ENCODE peak calls at places on chromosomes 13 and 19, in four cellular contexts. R is IMR-90, K is A549, X is H1. P is an unnamed sample. For H3K4me1, the result is how much of the 10 kb centered on the place peaks cover.

GRCh38 chr19:49436381-49437017 is 4.8 kb downstream of the SLC17A7 start:
- DNase-seq in R (no peak), X (peak), K (no peak), P (peak)

GRCh38 chr19:44848805-44849457 is 2.8 kb downstream of the NECTIN2 start:
- DNase-seq in X (peak), K (no peak), R (no peak), P (peak)

GRCh38 chr13:85486663-85487062 is 312.6 kb downstream of the SLITRK6 start:
- DNase-seq in K (no peak), X (no peak), R (no peak), P (no peak)

GRCh38 chr13:113756441-113757097 is 2.5 kb upstream of the TMEM255B start:
- DNase-seq in X (no peak), R (peak), K (no peak), P (no peak)

GRCh38 chr19:8240274-8241229 is 31.4 kb downstream of the CERS4 start:
- DNase-seq in X (peak), K (no peak), R (peak), P (peak)

GRCh38 chr13:105147481-105147880 is 1388.0 kb downstream of the EFNB2 start:
- DNase-seq in K (no peak), X (no peak), R (no peak), P (no peak)

GRCh38 chr19:7679017-7679720 is 1.5 kb upstream of the TRAPPC5 start:
- DNase-seq in K (no peak), R (no peak), X (no peak), P (peak)

GRCh38 chr13:20146381-20146780 is 14.5 kb downstream of the GJA3 start:
- DNase-seq in K (no peak), X (no peak), R (no peak), P (no peak)

GRCh38 chr19:44587863-44588752 is 25.3 kb upstream of the IGSF23 start:
- DNase-seq in R (peak), X (no peak), K (peak), P (no peak)

GRCh38 chr19:9673912-9674668 is 810 bp downstream of the ZNF562 start:
- DNase-seq in K (no peak), X (no peak), R (peak), P (no peak)

GRCh38 chr19:5950744-5951143 is 27.2 kb downstream of the RANBP3 start:
- DNase-seq in R (no peak), X (no peak), K (no peak), P (no peak)

GRCh38 chr19:5949792-5950305 is 28.1 kb downstream of the RANBP3 start:
- DNase-seq in X (no peak), R (no peak), K (no peak), P (no peak)

GRCh38 chr19:5943623-5944022 is 29.6 kb downstream of the CAPS start:
- DNase-seq in X (no peak), R (peak), K (no peak), P (no peak)

GRCh38 chr19:5948697-5949564 is 29.0 kb downstream of the RANBP3 start:
- DNase-seq in K (no peak), R (no peak), X (no peak), P (no peak)

GRCh38 chr19:5947435-5947834 is 30.5 kb downstream of the RANBP3 start:
- DNase-seq in R (peak), K (no peak), X (no peak), P (no peak)
- TF ChIP-seq RFX5 in R (no peak), K (no peak), X (no peak), P (no peak)

DNA sequence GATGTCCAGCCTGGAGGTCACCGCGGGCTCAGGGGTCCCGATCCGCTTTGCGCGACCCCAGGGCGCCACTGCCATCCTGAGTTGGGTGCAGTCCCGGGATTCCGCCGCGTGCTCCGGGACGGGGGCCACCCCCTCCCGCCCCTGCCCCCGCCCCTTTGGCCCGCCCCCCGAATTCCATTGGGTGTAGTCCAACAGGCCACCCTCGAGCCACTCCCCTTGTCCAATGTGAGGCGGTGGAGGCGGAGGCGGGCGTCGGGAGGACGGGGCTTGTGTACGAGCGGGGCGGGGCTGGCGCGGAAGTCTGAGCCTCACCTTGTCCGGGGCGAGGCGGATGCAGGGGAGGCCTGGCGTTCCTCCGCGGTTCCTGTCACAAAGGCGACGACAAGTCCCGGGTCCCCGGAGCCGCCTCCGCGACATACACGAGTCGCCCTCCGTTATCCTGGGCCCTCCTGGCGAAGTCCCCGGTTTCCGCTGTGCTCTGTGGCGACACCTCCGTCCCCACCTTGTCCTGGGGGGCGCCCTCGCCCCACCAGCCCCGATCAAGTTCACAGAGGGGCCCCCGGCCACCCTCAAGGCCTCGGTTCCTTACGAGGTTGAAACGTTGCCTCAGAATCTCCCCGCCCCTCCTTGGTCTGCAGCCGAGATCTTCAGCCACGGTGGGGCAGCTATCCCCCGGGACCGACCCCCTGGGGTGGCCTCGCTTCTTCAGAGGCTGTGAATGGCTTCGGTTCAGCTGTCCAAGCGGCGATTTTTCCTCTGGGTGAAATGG is 1.2 kb downstream of the LDLR start:
- DNase-seq in K (peak), X (peak), R (peak), P (peak)
- H3K4me1 ChIP-seq in K (half or more), X (under half), R (under half), P (under half)

GRCh38 chr19:13069415-13070369 is 33.0 kb downstream of the LYL1 start:
- DNase-seq in K (no peak), R (no peak), X (no peak), P (peak)
- H3K4me2 ChIP-seq in K (no peak), R (no peak), X (no peak), P (no peak)

DNA sequence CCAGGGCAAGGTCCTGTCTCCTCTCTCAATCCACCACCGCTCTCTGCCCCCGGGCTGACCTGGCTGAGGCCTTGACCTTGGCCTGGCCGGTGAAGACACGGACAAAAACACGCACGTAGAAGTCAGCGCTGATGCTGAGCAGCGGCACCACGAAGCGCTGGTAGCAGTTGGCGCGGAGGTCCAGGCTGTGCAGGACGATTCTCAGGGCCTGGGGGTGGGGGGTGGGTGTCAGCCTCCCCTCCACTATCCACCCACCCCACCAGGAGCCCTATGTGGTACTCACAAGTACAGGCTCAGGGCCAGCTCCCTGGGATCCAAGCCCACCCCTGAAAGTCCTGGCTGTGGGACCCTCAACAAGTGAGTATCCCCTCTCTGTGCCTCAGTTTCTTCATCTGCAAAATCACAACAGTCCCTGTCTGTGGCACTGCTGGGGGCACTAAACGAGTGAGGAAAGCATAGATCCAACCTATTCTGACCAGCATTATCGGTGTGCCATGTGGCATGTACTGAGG is 6.4 kb downstream of the TRMT1 start:
- DNase-seq in K (no peak), R (no peak), X (no peak), P (no peak)
- TF ChIP-seq RFX5 in K (no peak), R (no peak), X (no peak), P (no peak)

DNA sequence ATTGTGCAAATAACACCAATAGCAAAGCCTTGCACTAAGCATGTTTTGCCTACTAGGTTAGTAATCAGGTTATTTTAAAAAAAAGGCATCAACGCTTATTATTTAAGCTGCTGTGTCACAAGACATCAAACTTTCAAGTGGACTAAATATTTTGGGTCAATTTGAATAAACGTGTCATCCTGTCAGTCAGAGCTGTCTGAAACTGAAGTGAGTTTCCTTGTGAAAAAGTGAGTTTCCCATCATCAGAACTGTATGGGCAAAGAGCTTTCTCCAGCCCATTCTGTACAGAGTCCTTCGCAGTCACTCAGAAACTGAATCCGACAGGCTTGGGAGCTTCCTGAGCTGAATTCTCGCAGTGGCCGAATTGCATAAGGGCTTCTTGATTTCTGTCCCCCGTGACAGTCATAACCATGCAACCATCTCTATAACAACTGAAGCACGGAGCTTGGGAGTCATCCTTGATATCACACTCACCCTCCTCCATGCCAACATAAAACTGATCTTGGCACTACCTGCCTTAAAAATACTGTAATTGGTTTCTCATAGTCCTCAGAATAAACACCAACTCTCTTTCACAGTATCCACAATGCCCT is 139.8 kb downstream of the MIPEP start:
- DNase-seq in K (no peak), X (no peak), R (no peak), P (no peak)
- H3K4me1 ChIP-seq in K (half or more), X (under half), R (under half), P (under half)

GRCh38 chr19:17616961-17617806 is 61.7 kb downstream of the COLGALT1 start:
- DNase-seq in K (peak), R (peak), X (peak), P (peak)
- H3K4me2 ChIP-seq in K (no peak), R (peak), X (peak), P (no peak)

DNA sequence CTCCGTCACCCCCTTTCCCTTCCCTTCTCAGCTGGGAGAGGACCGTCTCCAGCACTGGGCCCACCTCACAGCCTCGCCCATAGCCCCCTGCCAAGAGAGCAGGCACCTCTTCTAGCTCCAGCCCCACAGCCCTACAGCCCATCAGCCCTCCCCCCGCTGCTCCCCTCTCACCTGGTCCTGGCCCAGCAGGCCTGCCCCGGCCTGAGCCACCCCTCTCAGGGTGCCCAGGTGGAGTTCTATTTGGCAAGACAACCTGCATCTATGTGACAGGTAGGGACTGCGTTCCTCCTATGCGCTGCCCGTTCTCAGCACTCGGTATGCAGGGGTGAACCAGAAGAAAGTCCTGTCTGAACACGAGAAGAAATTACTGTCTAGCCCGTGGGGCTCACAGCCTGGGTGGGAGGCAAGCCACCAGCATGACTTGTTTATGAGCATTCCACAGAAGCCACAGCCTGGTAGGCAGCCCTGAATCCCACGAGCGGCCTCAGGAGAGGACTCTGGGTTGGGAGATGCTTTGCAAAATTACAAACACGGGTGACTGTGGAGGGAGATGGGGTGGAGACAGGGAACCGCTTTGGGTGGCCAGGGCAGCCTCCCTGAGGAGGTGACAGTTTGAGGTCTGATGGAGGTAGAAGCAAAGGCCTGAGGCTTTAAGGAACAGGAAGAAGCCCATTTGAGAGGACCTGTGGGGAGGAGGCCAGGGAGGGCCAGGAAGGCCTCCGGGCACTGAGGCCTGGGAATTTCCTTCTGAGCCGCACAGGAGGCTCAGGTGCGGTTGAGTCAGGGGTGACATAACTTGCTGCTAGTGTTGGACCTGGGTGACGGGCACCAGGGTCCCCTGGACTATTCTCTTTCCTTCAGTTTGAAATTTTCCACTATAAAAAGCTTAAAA is 1.2 kb upstream of the PLEKHF1 start:
- DNase-seq in R (peak), K (no peak), X (no peak), P (no peak)
- TF ChIP-seq RFX5 in R (no peak), K (no peak), X (no peak), P (no peak)

DNA sequence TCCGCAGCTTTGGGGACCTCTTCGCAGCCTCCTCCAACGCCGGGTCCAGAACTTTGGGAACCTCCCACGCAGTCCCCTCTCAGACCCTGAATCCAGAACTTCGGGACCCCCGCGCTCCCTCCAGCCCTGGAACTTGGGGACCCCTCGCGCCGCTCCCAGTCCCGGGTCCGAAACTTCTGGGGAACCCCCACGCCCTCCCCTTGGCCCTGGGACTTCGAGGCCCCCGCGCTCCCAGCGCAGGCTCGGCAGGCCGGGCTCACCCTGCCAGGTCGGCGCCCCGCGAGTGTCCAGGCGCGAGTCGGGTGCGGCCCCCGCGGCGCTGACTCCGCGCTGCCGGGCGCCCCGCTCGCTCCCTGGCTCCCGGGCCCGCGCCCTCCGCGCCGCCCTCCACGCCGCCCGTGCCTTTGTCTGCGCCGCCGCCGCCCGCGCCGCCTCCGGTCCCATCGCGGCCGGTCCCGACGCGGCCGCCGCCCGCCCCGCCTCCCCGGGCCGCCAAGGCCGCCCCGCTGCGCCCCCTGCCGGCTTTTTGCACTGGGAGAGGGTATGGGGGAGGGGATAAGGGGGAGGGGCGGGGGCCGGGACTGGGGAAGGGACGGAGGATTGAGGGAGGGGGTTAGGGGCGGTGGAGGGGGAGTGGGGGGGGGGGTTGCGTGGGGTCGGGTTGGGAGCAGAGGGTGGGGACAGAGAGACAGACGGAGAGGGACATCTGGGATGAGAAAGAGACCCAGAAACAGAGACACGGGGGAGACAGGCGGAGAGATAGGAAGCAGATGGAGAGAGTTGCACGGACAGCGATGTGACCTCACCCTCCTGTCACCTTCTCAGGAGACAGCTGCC is at the start of gene HOMER3:
- DNase-seq in X (peak), K (peak), R (peak), P (peak)
- H3K4me1 ChIP-seq in X (under half), K (under half), R (under half), P (under half)

GRCh38 chr19:3606174-3606689 is 443 bp downstream of the TBXA2R start:
- DNase-seq in X (peak), K (no peak), R (no peak), P (peak)
- H3K4me2 ChIP-seq in X (peak), K (peak), R (peak), P (peak)

GRCh38 chr13:101785858-101786257 is 333.4 kb downstream of the ITGBL1 start:
- DNase-seq in X (peak), R (peak), K (peak), P (peak)
- TF ChIP-seq RFX5 in X (no peak), R (no peak), K (no peak), P (no peak)